ENCODE peak calls at places on chromosomes 13 and 19, in four cellular contexts. K is AML-193; Q is activated T-cell treated with anti-CD3 and anti-CD28 coated beads, Interleukin-2, amount 50 U/mL, for 72 hours; J is activated CD4-positive, alpha-beta memory T cell treated with anti-CD3 and anti-CD28 coated beads, Interleukin-2, amount 10 ng/mL, durations not matched to agents 7 days and 5 days. M is an unnamed sample.

GRCh38 chr13:44895584-44895983 is 93.7 kb downstream of the NUFIP1 start:
- DNase-seq in K (no peak), Q (no peak), J (no peak), M (no peak)

GRCh38 chr13:98199480-98199879 is 22.4 kb upstream of the RNF113B start:
- DNase-seq in K (no peak), Q (no peak), J (no peak), M (peak)

GRCh38 chr13:78768950-78769349 is 110.0 kb upstream of the OBI1 start:
- DNase-seq in K (no peak), Q (no peak), J (no peak), M (no peak)

GRCh38 chr19:34976611-34977010 is 12.6 kb upstream of the ZNF792 start:
- DNase-seq in K (no peak), Q (no peak), J (no peak), M (no peak)

GRCh38 chr19:3658823-3659745 is 32.5 kb upstream of the CACTIN start:
- DNase-seq in K (no peak), Q (no peak), J (no peak), M (no peak)

GRCh38 chr13:93420206-93420605 is 193.6 kb downstream of the GPC6 start:
- DNase-seq in K (no peak), Q (no peak), J (no peak), M (no peak)

GRCh38 chr19:47657719-47658118 is 48.8 kb downstream of the BICRA start:
- DNase-seq in K (no peak), Q (no peak), J (no peak), M (no peak)

GRCh38 chr13:76016799-76017198 is 380.7 kb downstream of the LMO7 start:
- DNase-seq in K (peak), Q (no peak), J (peak), M (peak)

GRCh38 chr19:39827216-39827615 is 6.7 kb downstream of the DYRK1B start:
- DNase-seq in K (no peak), Q (no peak), J (no peak), M (no peak)

GRCh38 chr19:39370735-39371134 is 20.2 kb downstream of the PAF1 start:
- DNase-seq in K (no peak), Q (no peak), J (no peak), M (no peak)

GRCh38 chr13:97234236-97234635 is 12.1 kb downstream of the MBNL2 start:
- DNase-seq in K (no peak), Q (no peak), J (no peak), M (no peak)

M was measured in COR-L47.